ENCODE peak calls at places on chromosomes 6 and 20, in ten cellular contexts. P, V, I, Y, B, S, Q, N, J and C are unnamed samples.

GRCh38 chr20:59230385-59230784 is 66.8 kb downstream of the ZNF831 start:
- DNase-seq in P (no peak), V (no peak), I (no peak), Y (no peak), B (no peak), S (no peak), Q (no peak), N (no peak), J (no peak), C (no peak)

GRCh38 chr6:41059569-41059968 is 6.6 kb downstream of the APOBEC2 start:
- DNase-seq in P (no peak), V (no peak), I (no peak), Y (no peak), B (no peak), S (peak), Q (no peak), N (peak), J (no peak), C (no peak)

GRCh38 chr6:47196113-47196512 is 113.6 kb downstream of the TNFRSF21 start:
- DNase-seq in P (no peak), V (no peak), I (no peak), Y (no peak), B (no peak), S (no peak), Q (no peak), N (no peak), J (no peak), C (no peak)

GRCh38 chr6:71420693-71421328 is 132.2 kb downstream of the OGFRL1 start:
- DNase-seq in P (peak), V (peak), I (peak), Y (peak), B (no peak), S (peak), Q (no peak), N (peak), J (peak), C (peak)

GRCh38 chr20:36540551-36541211 is 638 bp upstream of the MYL9 start:
- DNase-seq in P (no peak), V (peak), I (no peak), Y (no peak), B (no peak), S (no peak), Q (no peak), N (no peak), J (no peak), C (peak)

GRCh38 chr6:56949925-56950495 is 4.9 kb upstream of the BEND6 start:
- DNase-seq in P (no peak), V (no peak), I (no peak), Y (no peak), B (no peak), S (no peak), Q (no peak), N (peak), J (no peak), C (no peak)

GRCh38 chr20:19497064-19497463 is 261.0 kb upstream of the RIN2 start:
- DNase-seq in P (no peak), V (no peak), I (no peak), Y (peak), B (no peak), S (peak), Q (no peak), N (peak), J (no peak), C (no peak)

GRCh38 chr6:35236223-35236622 is 22.5 kb downstream of the SCUBE3 start:
- DNase-seq in P (no peak), V (peak), I (no peak), Y (no peak), B (no peak), S (no peak), Q (no peak), N (no peak), J (no peak), C (no peak)

GRCh38 chr6:134698228-134698627 is 251.7 kb downstream of the ALDH8A1 start:
- DNase-seq in P (no peak), V (no peak), I (no peak), Y (no peak), B (no peak), S (no peak), Q (no peak), N (peak), J (no peak), C (no peak)

GRCh38 chr6:10033223-10033829 is 381.5 kb downstream of the TFAP2A start:
- DNase-seq in P (no peak), V (no peak), I (no peak), Y (peak), B (no peak), S (peak), Q (no peak), N (peak), J (no peak), C (peak)

GRCh38 chr6:75874224-75874623 is 125.2 kb downstream of the MYO6 start:
- DNase-seq in P (no peak), V (no peak), I (no peak), Y (no peak), B (no peak), S (no peak), Q (no peak), N (no peak), J (no peak), C (no peak)

GRCh38 chr6:168031411-168032382 is 34.2 kb downstream of the KIF25 start:
- DNase-seq in P (no peak), V (peak), I (no peak), Y (no peak), B (no peak), S (peak), Q (no peak), N (peak), J (peak), C (no peak)

GRCh38 chr6:8027965-8028651 is 36.1 kb downstream of the BLOC1S5 start:
- DNase-seq in P (no peak), V (no peak), I (no peak), Y (peak), B (no peak), S (peak), Q (no peak), N (peak), J (no peak), C (no peak)

GRCh38 chr6:30882764-30883475 is 1.4 kb upstream of the DDR1 start:
- DNase-seq in P (no peak), V (peak), I (peak), Y (no peak), B (no peak), S (no peak), Q (no peak), N (no peak), J (peak), C (peak)

GRCh38 chr6:26045939-26046368 is 41.3 kb upstream of the HFE start:
- DNase-seq in P (no peak), V (no peak), I (no peak), Y (peak), B (no peak), S (no peak), Q (no peak), N (no peak), J (no peak), C (no peak)

GRCh38 chr6:15384901-15385300 is 139.0 kb downstream of the JARID2 start:
- DNase-seq in P (no peak), V (no peak), I (no peak), Y (no peak), B (no peak), S (no peak), Q (no peak), N (no peak), J (no peak), C (no peak)

GRCh38 chr6:142786476-142786875 is 158.5 kb downstream of the HIVEP2 start:
- DNase-seq in P (no peak), V (no peak), I (no peak), Y (no peak), B (no peak), S (peak), Q (no peak), N (peak), J (no peak), C (no peak)

GRCh38 chr20:59587570-59587969 is 16.8 kb upstream of the PHACTR3 start:
- DNase-seq in P (no peak), V (peak), I (no peak), Y (no peak), B (no peak), S (no peak), Q (no peak), N (no peak), J (no peak), C (no peak)

GRCh38 chr6:40912158-40912946 is 126.7 kb downstream of the UNC5CL start:
- DNase-seq in P (no peak), V (no peak), I (peak), Y (peak), B (peak), S (no peak), Q (no peak), N (peak), J (no peak), C (peak)

GRCh38 chr6:34688956-34689355 is 7.6 kb downstream of the ILRUN start:
- DNase-seq in P (no peak), V (no peak), I (no peak), Y (no peak), B (no peak), S (no peak), Q (no peak), N (no peak), J (no peak), C (no peak)